ENCODE peak calls at places on chromosomes 2 and 18, in seven cellular contexts. L, E, N, H, V, B and C are unnamed samples.

GRCh38 chr2:222268311-222268980 is 30.4 kb downstream of the PAX3 start:
- DNase-seq in L (no peak), E (no peak), N (no peak), H (no peak), V (no peak), B (no peak), C (no peak)

GRCh38 chr2:43611987-43612894 is 16.4 kb upstream of the THADA start:
- DNase-seq in L (peak; percentile 22), E (no peak), N (peak; percentile 65), H (peak; percentile 84), V (peak; percentile 27), B (peak; percentile 70), C (peak; percentile 78)

GRCh38 chr2:121707920-121708361 is 28.7 kb downstream of the NIFK start:
- DNase-seq in L (no peak), E (no peak), N (no peak), H (no peak), V (no peak), B (no peak), C (no peak)

GRCh38 chr18:12027046-12027445 is 45.7 kb downstream of the IMPA2 start:
- DNase-seq in L (no peak), E (no peak), N (no peak), H (no peak), V (no peak), B (no peak), C (no peak)

GRCh38 chr2:198615972-198616371 is 811.6 kb downstream of the PLCL1 start:
- DNase-seq in L (no peak), E (no peak), N (no peak), H (no peak), V (no peak), B (no peak), C (peak; percentile 34)

GRCh38 chr2:128396500-128396891 is 77.8 kb upstream of the HS6ST1 start:
- DNase-seq in L (no peak), E (peak; percentile 42), N (no peak), H (peak; percentile 77), V (no peak), B (peak; percentile 80), C (no peak)

GRCh38 chr2:152861349-152861942 is 143.0 kb downstream of the ARL6IP6 start:
- DNase-seq in L (no peak), E (no peak), N (peak; percentile 16), H (peak; percentile 79), V (no peak), B (peak; percentile 49), C (peak; percentile 52)

GRCh38 chr18:55647331-55647730 is 59.3 kb upstream of the TCF4 start:
- DNase-seq in L (no peak), E (no peak), N (no peak), H (no peak), V (no peak), B (no peak), C (peak; percentile 26)

GRCh38 chr2:46913471-46914381 is 1.9 kb downstream of the MCFD2 start:
- DNase-seq in L (no peak), E (no peak), N (no peak), H (peak; percentile 32), V (no peak), B (peak; percentile 45), C (peak; percentile 79)

GRCh38 chr18:56083097-56083865 is 495.3 kb upstream of the TCF4 start:
- DNase-seq in L (peak; percentile 94), E (peak; percentile 59), N (no peak), H (peak; percentile 29), V (no peak), B (no peak), C (peak; percentile 8)

GRCh38 chr2:18991177-18992168 is 366.9 kb downstream of the OSR1 start:
- DNase-seq in L (peak; percentile 89), E (no peak), N (no peak), H (no peak), V (peak; percentile 72), B (no peak), C (peak; percentile 82)

GRCh38 chr2:55581435-55581834 is 36.0 kb downstream of the PPP4R3B start:
- DNase-seq in L (no peak), E (no peak), N (no peak), H (peak; percentile 65), V (no peak), B (no peak), C (peak; percentile 17)

GRCh38 chr2:42886921-42887320 is 94.5 kb upstream of the HAAO start:
- DNase-seq in L (no peak), E (no peak), N (no peak), H (no peak), V (no peak), B (no peak), C (no peak)

GRCh38 chr2:25664531-25665307 is 8.7 kb downstream of the DTNB start:
- DNase-seq in L (no peak), E (no peak), N (peak; percentile 13), H (peak; percentile 95), V (no peak), B (peak; percentile 76), C (peak; percentile 57)

GRCh38 chr2:208224802-208225201 is 30.1 kb downstream of the IDH1 start:
- DNase-seq in L (no peak), E (no peak), N (no peak), H (no peak), V (no peak), B (no peak), C (peak; percentile 36)

GRCh38 chr2:76498387-76498786 is 787.7 kb upstream of the GCFC2 start:
- DNase-seq in L (no peak), E (no peak), N (no peak), H (no peak), V (peak; percentile 61), B (no peak), C (no peak)

GRCh38 chr18:46761054-46761769 is 4.4 kb upstream of the ST8SIA5 start:
- DNase-seq in L (peak; percentile 30), E (no peak), N (no peak), H (no peak), V (no peak), B (no peak), C (no peak)

GRCh38 chr2:6773007-6773693 is 92.6 kb downstream of the CMPK2 start:
- DNase-seq in L (peak; percentile 55), E (peak; percentile 92), N (peak; percentile 87), H (peak; percentile 88), V (peak; percentile 78), B (peak; percentile 86), C (peak; percentile 48)

GRCh38 chr2:239034561-239035341 is 186.9 kb downstream of the TWIST2 start:
- DNase-seq in L (no peak), E (no peak), N (no peak), H (no peak), V (no peak), B (no peak), C (no peak)

GRCh38 chr2:34838408-34838807 is 1239.3 kb upstream of the FAM98A start:
- DNase-seq in L (no peak), E (no peak), N (no peak), H (no peak), V (no peak), B (no peak), C (no peak)

GRCh38 chr2:233267516-233268245 is 16.2 kb downstream of the ATG16L1 start:
- DNase-seq in L (no peak), E (peak; percentile 90), N (peak; percentile 37), H (no peak), V (no peak), B (no peak), C (no peak)

GRCh38 chr18:77702686-77703085 is 453.0 kb downstream of the GALR1 start:
- DNase-seq in L (no peak), E (no peak), N (no peak), H (peak; percentile 64), V (peak; percentile 23), B (no peak), C (no peak)